ENCODE peak calls at places on chromosomes 3 and 15, in nine cellular contexts. F, G, N, J, K, M, P, A and E are unnamed samples. For H3K27me3, the result is how much of the 10 kb centered on the place peaks cover.

GRCh38 chr3:114454592-114455251 is 160.9 kb downstream of the TIGIT start:
- DNase-seq in A (no peak), M (no peak), G (peak), J (no peak), N (peak), K (peak), P (no peak), F (peak), E (no peak)

GRCh38 chr3:114226313-114226712 is 11.1 kb downstream of the ZNF80 start:
- DNase-seq in A (no peak), K (no peak), F (no peak), P (no peak), M (no peak), N (no peak), J (no peak), G (no peak), E (no peak)

GRCh38 chr15:36951747-36952247 is 148.6 kb downstream of the MEIS2 start:
- DNase-seq in N (no peak), P (no peak), J (no peak), F (peak), M (no peak), A (no peak), K (peak), G (peak), E (no peak)

GRCh38 chr15:101043011-101043410 is 123.9 kb downstream of the LRRK1 start:
- DNase-seq in M (peak), K (no peak), N (no peak), A (peak), P (no peak), J (peak), F (no peak), G (no peak), E (no peak)

GRCh38 chr15:74763416-74763815 is 14.8 kb downstream of the CYP1A2 start:
- DNase-seq in P (no peak), N (no peak), G (no peak), K (no peak), J (no peak), F (no peak), M (no peak), A (no peak), E (no peak)

GRCh38 chr15:79450648-79451047 is 18.5 kb downstream of the MINAR1 start:
- DNase-seq in J (no peak), N (no peak), G (no peak), A (no peak), P (no peak), K (no peak), F (peak), M (no peak), E (no peak)

GRCh38 chr3:131349946-131350347 is 31.6 kb upstream of the NUDT16 start:
- DNase-seq in J (no peak), N (no peak), A (no peak), K (peak), G (peak), F (peak), M (no peak), P (peak), E (no peak)

GRCh38 chr3:128997486-128997885 is 3.6 kb upstream of the CFAP92 start:
- DNase-seq in K (no peak), A (no peak), P (no peak), M (no peak), F (no peak), N (no peak), J (no peak), G (no peak), E (no peak)

GRCh38 chr3:34283743-34284142 is 485.3 kb downstream of the PDCD6IP start:
- DNase-seq in A (no peak), K (no peak), P (no peak), M (no peak), N (no peak), J (no peak), F (no peak), G (no peak), E (no peak)

GRCh38 chr3:44363591-44363990 is 25.0 kb downstream of the TCAIM start:
- DNase-seq in A (no peak), P (no peak), J (no peak), G (no peak), N (no peak), F (no peak), M (no peak), K (no peak), E (no peak)

GRCh38 chr15:53658827-53659226 is 100.6 kb downstream of the WDR72 start:
- DNase-seq in A (no peak), F (no peak), M (no peak), G (peak), P (no peak), J (no peak), K (no peak), N (no peak), E (no peak)

GRCh38 chr15:38148476-38148875 is 104.2 kb upstream of the SPRED1 start:
- DNase-seq in F (peak), G (no peak), N (no peak), P (no peak), K (peak), M (no peak), J (no peak), A (no peak), E (no peak)

GRCh38 chr3:16559664-16560365 is 45.4 kb downstream of the DAZL start:
- DNase-seq in J (no peak), G (no peak), N (no peak), P (no peak), K (no peak), A (no peak), M (no peak), F (no peak), E (no peak)

GRCh38 chr3:57967590-57967989 is 40.6 kb upstream of the FLNB start:
- DNase-seq in M (no peak), J (no peak), A (peak), P (no peak), K (no peak), F (no peak), G (no peak), N (no peak), E (no peak)

GRCh38 chr15:97858278-97858677 is 102.2 kb upstream of the ARRDC4 start:
- DNase-seq in N (no peak), G (no peak), J (no peak), K (no peak), P (no peak), M (no peak), F (no peak), A (no peak), E (no peak)

GRCh38 chr15:76056931-76057330 is 2.9 kb upstream of the TMEM266 start:
- DNase-seq in K (no peak), N (peak), G (no peak), F (no peak), M (no peak), A (no peak), J (no peak), P (no peak), E (no peak)
- H3K27me3 ChIP-seq in K (under half), N (under half), G (under half), F (half or more), M (under half), A (half or more), J (under half), P (under half), E (under half)

GRCh38 chr3:186270711-186271110 is 91.3 kb downstream of the DGKG start:
- DNase-seq in G (no peak), F (no peak), P (no peak), N (no peak), M (no peak), K (no peak), A (no peak), J (no peak), E (no peak)
- H3K27me3 ChIP-seq in G (under half), F (under half), P (under half), N (under half), M (under half), K (under half), A (under half), J (under half), E (under half)

DNA sequence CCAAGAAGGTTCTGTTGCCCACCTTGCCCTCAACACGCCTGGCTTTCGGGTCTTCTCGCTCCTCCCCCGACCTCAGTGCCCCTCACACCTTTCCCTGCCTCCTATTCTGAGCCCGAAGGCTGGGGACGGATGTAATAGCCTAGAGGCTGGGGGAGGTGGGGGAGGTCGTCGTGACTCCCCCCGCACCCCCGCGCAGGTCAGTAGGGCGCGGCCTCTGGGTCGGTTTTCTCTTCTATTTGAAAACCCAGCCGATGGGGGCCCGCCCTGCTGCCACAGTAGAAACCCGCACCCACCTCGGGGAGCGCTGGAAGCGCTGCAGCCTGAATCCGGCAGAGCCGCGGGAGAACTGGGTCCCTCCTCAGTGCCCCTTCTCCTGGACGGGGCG is 1.0 kb upstream of the RBPMS2 start:
- DNase-seq in K (no peak), G (peak), P (no peak), F (no peak), N (no peak), M (no peak), J (no peak), A (no peak), E (no peak)
- H3K27me3 ChIP-seq in K (under half), G (under half), P (under half), F (under half), N (under half), M (under half), J (under half), A (under half), E (under half)

GRCh38 chr3:159448902-159449301 is 539.7 kb upstream of the IL12A start:
- DNase-seq in N (no peak), P (no peak), J (no peak), G (no peak), M (no peak), K (no peak), F (no peak), A (no peak), E (no peak)

GRCh38 chr3:159453036-159453435 is 535.6 kb upstream of the IL12A start:
- DNase-seq in J (no peak), A (no peak), P (no peak), M (no peak), F (no peak), K (no peak), G (no peak), N (no peak), E (no peak)

GRCh38 chr3:159451067-159451466 is 537.6 kb upstream of the IL12A start:
- DNase-seq in P (no peak), A (no peak), J (no peak), G (no peak), K (no peak), F (peak), N (no peak), M (no peak), E (no peak)

GRCh38 chr3:159447841-159448240 is 540.8 kb upstream of the IL12A start:
- DNase-seq in J (no peak), N (no peak), P (no peak), K (no peak), G (no peak), A (no peak), M (no peak), F (no peak), E (no peak)

GRCh38 chr3:159451482-159451881 is 537.2 kb upstream of the IL12A start:
- DNase-seq in M (no peak), J (no peak), G (no peak), P (no peak), F (peak), K (no peak), N (no peak), A (no peak), E (no peak)
- H3K27me3 ChIP-seq in M (under half), J (under half), G (under half), P (under half), F (under half), K (under half), N (under half), A (under half), E (under half)